ENCODE peak calls at places on chromosome 5, in five cellular contexts. One of them, this sample, is unnamed.
A peak's percentile ranks its signal among the peaks of the same experiment; 100 is the strongest.

GRCh38 chr5:177981296-177982071 is 14.6 kb downstream of the PROP1 start:
- DNase-seq in PC-3: no peak
- DNase-seq in mesendoderm: no peak
- DNase-seq in cardiac muscle cell: no peak
- DNase-seq in left ventricle myocardium inferior: no peak
- DNase-seq in this sample: no peak

GRCh38 chr5:121913397-121913796 is 48.4 kb upstream of the SRFBP1 start:
- DNase-seq in PC-3: no peak
- DNase-seq in mesendoderm: no peak
- DNase-seq in cardiac muscle cell: no peak
- DNase-seq in left ventricle myocardium inferior: no peak
- DNase-seq in this sample: no peak

GRCh38 chr5:177987326-177987725 is 8.7 kb downstream of the PROP1 start:
- DNase-seq in PC-3: no peak
- DNase-seq in mesendoderm: no peak
- DNase-seq in cardiac muscle cell: no peak
- DNase-seq in left ventricle myocardium inferior: no peak
- DNase-seq in this sample: no peak

GRCh38 chr5:10653751-10654400 is 90.0 kb downstream of the ANKRD33B start:
- DNase-seq in PC-3: no peak
- DNase-seq in mesendoderm: no peak
- DNase-seq in cardiac muscle cell: no peak
- DNase-seq in left ventricle myocardium inferior: no peak
- DNase-seq in this sample: no peak

GRCh38 chr5:19891658-19892057 is 96.3 kb downstream of the CDH18 start:
- DNase-seq in PC-3: peak; percentile 58
- DNase-seq in mesendoderm: no peak
- DNase-seq in cardiac muscle cell: no peak
- DNase-seq in left ventricle myocardium inferior: no peak
- DNase-seq in this sample: peak; percentile 1

GRCh38 chr5:111563041-111563822 is 50.9 kb upstream of the STARD4 start:
- DNase-seq in PC-3: no peak
- DNase-seq in mesendoderm: no peak
- DNase-seq in cardiac muscle cell: peak; percentile 66
- DNase-seq in left ventricle myocardium inferior: no peak
- DNase-seq in this sample: no peak

GRCh38 chr5:178207183-178207916 is 3.0 kb downstream of the HNRNPAB start:
- DNase-seq in PC-3: peak; percentile 85
- DNase-seq in mesendoderm: no peak
- DNase-seq in cardiac muscle cell: no peak
- DNase-seq in left ventricle myocardium inferior: no peak
- DNase-seq in this sample: peak; percentile 44

GRCh38 chr5:157252741-157253465 is 13.0 kb upstream of the CYFIP2 start:
- DNase-seq in PC-3: no peak
- DNase-seq in mesendoderm: no peak
- DNase-seq in cardiac muscle cell: no peak
- DNase-seq in left ventricle myocardium inferior: no peak
- DNase-seq in this sample: no peak

GRCh38 chr5:83527722-83528438 is 56.3 kb downstream of the VCAN start:
- DNase-seq in PC-3: no peak
- DNase-seq in mesendoderm: no peak
- DNase-seq in cardiac muscle cell: no peak
- DNase-seq in left ventricle myocardium inferior: no peak
- DNase-seq in this sample: no peak

GRCh38 chr5:118366429-118366828 is 621.9 kb downstream of the DTWD2 start:
- DNase-seq in PC-3: no peak
- DNase-seq in mesendoderm: no peak
- DNase-seq in cardiac muscle cell: no peak
- DNase-seq in left ventricle myocardium inferior: no peak
- DNase-seq in this sample: no peak

GRCh38 chr5:33310471-33310870 is 130.3 kb upstream of the TARS1 start:
- DNase-seq in PC-3: peak; percentile 86
- DNase-seq in mesendoderm: no peak
- DNase-seq in cardiac muscle cell: no peak
- DNase-seq in left ventricle myocardium inferior: no peak
- DNase-seq in this sample: peak; percentile 69

GRCh38 chr5:74326571-74327338 is 313.8 kb downstream of the ENC1 start:
- DNase-seq in PC-3: peak; percentile 92
- DNase-seq in mesendoderm: peak; percentile 78
- DNase-seq in cardiac muscle cell: peak; percentile 67
- DNase-seq in left ventricle myocardium inferior: no peak
- DNase-seq in this sample: peak; percentile 91

GRCh38 chr5:21236896-21237830 is 1249.2 kb upstream of the CDH18 start:
- DNase-seq in PC-3: peak; percentile 49
- DNase-seq in mesendoderm: no peak
- DNase-seq in cardiac muscle cell: no peak
- DNase-seq in left ventricle myocardium inferior: no peak
- DNase-seq in this sample: peak; percentile 56

GRCh38 chr5:147051193-147051592 is 172.6 kb upstream of the PPP2R2B start:
- DNase-seq in PC-3: peak; percentile 5
- DNase-seq in mesendoderm: no peak
- DNase-seq in cardiac muscle cell: no peak
- DNase-seq in left ventricle myocardium inferior: no peak
- DNase-seq in this sample: no peak

GRCh38 chr5:104045987-104046386 is 483.4 kb upstream of the NUDT12 start:
- DNase-seq in PC-3: no peak
- DNase-seq in mesendoderm: no peak
- DNase-seq in cardiac muscle cell: peak; percentile 22
- DNase-seq in left ventricle myocardium inferior: no peak
- DNase-seq in this sample: no peak

GRCh38 chr5:157857821-157858526 is 971 bp downstream of the CLINT1 start:
- DNase-seq in PC-3: peak; percentile 25
- DNase-seq in mesendoderm: no peak
- DNase-seq in cardiac muscle cell: peak; percentile 11
- DNase-seq in left ventricle myocardium inferior: no peak
- DNase-seq in this sample: no peak

GRCh38 chr5:10594591-10595210 is 30.8 kb downstream of the ANKRD33B start:
- DNase-seq in PC-3: no peak
- DNase-seq in mesendoderm: peak; percentile 77
- DNase-seq in cardiac muscle cell: no peak
- DNase-seq in left ventricle myocardium inferior: no peak
- DNase-seq in this sample: no peak

GRCh38 chr5:9799601-9800000 is 169.4 kb upstream of the TAS2R1 start:
- DNase-seq in PC-3: no peak
- DNase-seq in mesendoderm: no peak
- DNase-seq in cardiac muscle cell: no peak
- DNase-seq in left ventricle myocardium inferior: no peak
- DNase-seq in this sample: no peak

GRCh38 chr5:44046581-44047327 is 342.5 kb downstream of the FGF10 start:
- DNase-seq in PC-3: no peak
- DNase-seq in mesendoderm: peak; percentile 8
- DNase-seq in cardiac muscle cell: no peak
- DNase-seq in left ventricle myocardium inferior: no peak
- DNase-seq in this sample: no peak

GRCh38 chr5:74318985-74319563 is 321.5 kb downstream of the ENC1 start:
- DNase-seq in PC-3: no peak
- DNase-seq in mesendoderm: no peak
- DNase-seq in cardiac muscle cell: no peak
- DNase-seq in left ventricle myocardium inferior: no peak
- DNase-seq in this sample: peak; percentile 91

GRCh38 chr5:61623401-61624069 is 291.5 kb downstream of the ZSWIM6 start:
- DNase-seq in PC-3: no peak
- DNase-seq in mesendoderm: peak; percentile 59
- DNase-seq in cardiac muscle cell: peak; percentile 34
- DNase-seq in left ventricle myocardium inferior: no peak
- DNase-seq in this sample: no peak

GRCh38 chr5:138603521-138603920 is 28.3 kb upstream of the HSPA9 start:
- DNase-seq in PC-3: no peak
- DNase-seq in mesendoderm: no peak
- DNase-seq in cardiac muscle cell: no peak
- DNase-seq in left ventricle myocardium inferior: no peak
- DNase-seq in this sample: no peak

GRCh38 chr5:158074992-158075769 is 216.2 kb upstream of the CLINT1 start:
- DNase-seq in PC-3: peak; percentile 86
- DNase-seq in mesendoderm: peak; percentile 86
- DNase-seq in cardiac muscle cell: peak; percentile 59
- DNase-seq in left ventricle myocardium inferior: peak; percentile 44
- DNase-seq in this sample: no peak

GRCh38 chr5:82796643-82797416 is 280.4 kb downstream of the TMEM167A start:
- DNase-seq in PC-3: no peak
- DNase-seq in mesendoderm: peak; percentile 74
- DNase-seq in cardiac muscle cell: no peak
- DNase-seq in left ventricle myocardium inferior: no peak
- DNase-seq in this sample: no peak

GRCh38 chr5:11555171-11555570 is 349.1 kb downstream of the CTNND2 start:
- DNase-seq in PC-3: no peak
- DNase-seq in mesendoderm: no peak
- DNase-seq in cardiac muscle cell: no peak
- DNase-seq in left ventricle myocardium inferior: no peak
- DNase-seq in this sample: no peak

GRCh38 chr5:151068189-151068570 is 12.7 kb downstream of the TNIP1 start:
- DNase-seq in PC-3: no peak
- DNase-seq in mesendoderm: no peak
- DNase-seq in cardiac muscle cell: no peak
- DNase-seq in left ventricle myocardium inferior: no peak
- DNase-seq in this sample: no peak

GRCh38 chr5:96140496-96140895 is 178.8 kb upstream of the ELL2 start:
- DNase-seq in PC-3: no peak
- DNase-seq in mesendoderm: no peak
- DNase-seq in cardiac muscle cell: no peak
- DNase-seq in left ventricle myocardium inferior: no peak
- DNase-seq in this sample: no peak
- H3K27ac ChIP-seq in PC-3: no peak overlapping the region
- H3K27ac ChIP-seq in mesendoderm: no peak overlapping the region
- H3K27ac ChIP-seq in cardiac muscle cell: no peak overlapping the region
- H3K27ac ChIP-seq in left ventricle myocardium inferior: no peak overlapping the region
- H3K27ac ChIP-seq in this sample: no peak overlapping the region

GRCh38 chr5:92556747-92557146 is 1024.3 kb downstream of the NR2F1-AS1 start:
- DNase-seq in PC-3: no peak
- DNase-seq in mesendoderm: no peak
- DNase-seq in cardiac muscle cell: no peak
- DNase-seq in left ventricle myocardium inferior: no peak
- DNase-seq in this sample: no peak

GRCh38 chr5:92548351-92548750 is 1032.7 kb downstream of the NR2F1-AS1 start:
- DNase-seq in PC-3: no peak
- DNase-seq in mesendoderm: no peak
- DNase-seq in cardiac muscle cell: no peak
- DNase-seq in left ventricle myocardium inferior: no peak
- DNase-seq in this sample: no peak

GRCh38 chr5:92554447-92555085 is 1026.5 kb downstream of the NR2F1-AS1 start:
- DNase-seq in PC-3: no peak
- DNase-seq in mesendoderm: peak; percentile 22
- DNase-seq in cardiac muscle cell: no peak
- DNase-seq in left ventricle myocardium inferior: no peak
- DNase-seq in this sample: no peak

GRCh38 chr5:92552206-92553160 is 1028.5 kb downstream of the NR2F1-AS1 start:
- DNase-seq in PC-3: peak; percentile 88
- DNase-seq in mesendoderm: no peak
- DNase-seq in cardiac muscle cell: no peak
- DNase-seq in left ventricle myocardium inferior: no peak
- DNase-seq in this sample: peak; percentile 88

GRCh38 chr5:92553326-92553725 is 1027.7 kb downstream of the NR2F1-AS1 start:
- DNase-seq in PC-3: no peak
- DNase-seq in mesendoderm: no peak
- DNase-seq in cardiac muscle cell: no peak
- DNase-seq in left ventricle myocardium inferior: no peak
- DNase-seq in this sample: no peak
- H3K27ac ChIP-seq in PC-3: peak overlapping the region; percentile 92
- H3K27ac ChIP-seq in mesendoderm: no peak overlapping the region
- H3K27ac ChIP-seq in cardiac muscle cell: no peak overlapping the region
- H3K27ac ChIP-seq in left ventricle myocardium inferior: no peak overlapping the region
- H3K27ac ChIP-seq in this sample: peak overlapping the region; percentile 97

DNA sequence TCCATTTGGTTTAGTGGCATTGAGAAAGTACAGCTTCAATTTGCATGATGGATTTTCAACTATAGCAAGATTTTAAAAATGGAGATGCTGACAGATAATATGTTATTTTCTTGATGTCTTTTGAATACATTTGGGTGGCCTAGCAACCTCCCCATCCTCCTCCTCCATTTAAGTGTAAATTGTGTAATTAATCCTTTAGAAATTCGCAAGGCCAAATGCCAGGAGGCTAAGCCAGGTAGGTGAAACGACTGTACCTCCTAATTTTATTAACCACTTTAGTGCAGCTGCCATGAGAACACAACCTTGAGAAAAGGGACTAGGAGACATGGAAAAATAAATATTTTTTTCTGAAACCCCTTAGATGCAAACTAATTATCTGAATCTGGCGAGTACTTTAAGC is 248.8 kb downstream of the MRPS30 start:
- DNase-seq in PC-3: no peak
- DNase-seq in mesendoderm: no peak
- DNase-seq in cardiac muscle cell: no peak
- DNase-seq in left ventricle myocardium inferior: no peak
- DNase-seq in this sample: no peak
- H3K27ac ChIP-seq in PC-3: no peak overlapping the region
- H3K27ac ChIP-seq in mesendoderm: no peak overlapping the region
- H3K27ac ChIP-seq in cardiac muscle cell: no peak overlapping the region
- H3K27ac ChIP-seq in left ventricle myocardium inferior: no peak overlapping the region
- H3K27ac ChIP-seq in this sample: no peak overlapping the region

DNA sequence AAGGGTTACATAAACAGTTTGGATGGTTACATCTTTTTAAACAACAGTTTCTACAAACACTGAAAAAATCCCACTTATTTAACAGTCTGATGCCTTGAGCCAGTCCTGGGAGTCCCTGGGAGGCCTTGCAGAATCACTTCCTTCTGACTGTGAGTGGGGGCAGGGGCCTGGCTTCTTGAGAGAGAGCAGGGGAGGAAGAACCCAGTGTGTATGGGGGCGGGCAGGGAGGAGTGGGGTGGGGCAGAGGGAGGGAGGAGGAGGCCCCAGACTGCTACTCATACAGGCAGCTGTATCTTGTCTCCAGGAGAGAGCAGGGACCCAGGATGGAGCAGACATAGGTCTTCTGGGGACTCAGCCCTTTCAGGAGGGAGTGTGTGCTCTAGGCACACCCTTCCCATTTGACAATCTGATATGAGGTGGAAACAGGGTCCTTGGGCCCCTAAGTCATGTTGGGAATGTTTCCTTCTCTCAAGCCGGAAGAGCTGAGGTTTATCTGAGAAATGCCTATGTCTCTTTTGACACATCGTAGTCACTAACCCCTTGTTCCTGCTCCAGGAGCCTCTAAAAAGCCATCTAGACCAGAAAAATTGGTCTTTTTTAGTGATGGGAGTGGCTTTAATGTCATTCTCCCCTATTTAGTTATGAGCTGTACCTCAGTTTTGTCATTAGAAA is 52.8 kb downstream of the IRF1 start:
- DNase-seq in PC-3: no peak
- DNase-seq in mesendoderm: peak; percentile 94
- DNase-seq in cardiac muscle cell: peak; percentile 45
- DNase-seq in left ventricle myocardium inferior: peak; percentile 83
- DNase-seq in this sample: no peak
- H3K27ac ChIP-seq in PC-3: no peak overlapping the region
- H3K27ac ChIP-seq in mesendoderm: no peak overlapping the region
- H3K27ac ChIP-seq in cardiac muscle cell: no peak overlapping the region
- H3K27ac ChIP-seq in left ventricle myocardium inferior: peak overlapping the region; percentile 83
- H3K27ac ChIP-seq in this sample: no peak overlapping the region